ENCODE peak calls at places on chromosomes 3 and 15, in six cellular contexts. O, U, N, X, K and A are unnamed samples.

GRCh38 chr3:159814161-159814560 is 174.5 kb upstream of the IL12A start:
- DNase-seq in U (no peak), O (no peak), K (no peak), N (peak; percentile 19), X (no peak), A (peak; percentile 24)

GRCh38 chr3:52429779-52430415 is 15.0 kb downstream of the SEMA3G start:
- DNase-seq in N (no peak), U (peak; percentile 80), K (peak; percentile 46), X (no peak), O (no peak), A (peak; percentile 74)

GRCh38 chr3:70716832-70717231 is 404.4 kb upstream of the MDFIC2 start:
- DNase-seq in O (no peak), X (no peak), K (no peak), N (no peak), U (no peak), A (no peak)

GRCh38 chr15:79952329-79952728 is 18.7 kb downstream of the BCL2A1 start:
- DNase-seq in U (no peak), N (no peak), K (no peak), O (no peak), X (peak; percentile 69), A (no peak)

GRCh38 chr3:186209810-186210752 is 101.2 kb upstream of the ETV5 start:
- DNase-seq in K (peak; percentile 66), X (peak; percentile 36), N (peak; percentile 26), U (peak; percentile 49), O (no peak), A (no peak)

GRCh38 chr15:56886450-56886856 is 32.0 kb upstream of the TCF12 start:
- DNase-seq in X (no peak), K (no peak), O (no peak), U (no peak), N (no peak), A (no peak)

GRCh38 chr3:32147935-32148334 is 41.5 kb downstream of the GPD1L start:
- DNase-seq in X (no peak), K (no peak), O (no peak), U (no peak), N (no peak), A (no peak)

GRCh38 chr15:69311319-69311721 is 12.6 kb downstream of the PAQR5 start:
- DNase-seq in U (peak; percentile 27), O (no peak), N (no peak), X (no peak), K (no peak), A (no peak)

GRCh38 chr3:194880940-194881925 is 195.6 kb downstream of the FAM43A start:
- DNase-seq in K (no peak), X (no peak), N (no peak), U (no peak), O (no peak), A (no peak)

GRCh38 chr3:113783980-113784379 is 37.1 kb downstream of the ATP6V1A start:
- DNase-seq in U (no peak), K (no peak), X (no peak), N (no peak), O (no peak), A (peak; percentile 12)

GRCh38 chr3:168889666-168890065 is 773.8 kb downstream of the MECOM start:
- DNase-seq in K (no peak), X (no peak), U (no peak), N (no peak), O (no peak), A (no peak)

GRCh38 chr3:164018500-164018899 is 1059.8 kb downstream of the SI start:
- DNase-seq in X (no peak), U (no peak), O (no peak), N (peak; percentile 18), K (no peak), A (no peak)

GRCh38 chr3:192923731-192924130 is 6.1 kb upstream of the MB21D2 start:
- DNase-seq in N (no peak), X (no peak), K (no peak), O (no peak), U (no peak), A (no peak)

GRCh38 chr15:91135201-91136130 is 35.4 kb downstream of the SV2B start:
- DNase-seq in X (no peak), O (no peak), K (no peak), N (no peak), U (no peak), A (no peak)

GRCh38 chr15:70236306-70237103 is 138.8 kb upstream of the TLE3 start:
- DNase-seq in O (no peak), X (no peak), K (peak; percentile 15), U (peak; percentile 57), N (no peak), A (no peak)

GRCh38 chr15:73437541-73438109 is 5.3 kb upstream of the REC114 start:
- DNase-seq in U (no peak), N (no peak), X (no peak), O (no peak), K (no peak), A (no peak)

GRCh38 chr3:67458406-67458805 is 196.0 kb downstream of the SUCLG2 start:
- DNase-seq in X (no peak), N (no peak), U (no peak), K (no peak), O (no peak), A (no peak)
- TF ChIP-seq CTCF in X (no peak), N (no peak), U (no peak), K (no peak), O (no peak), A (no peak)

GRCh38 chr3:179425075-179425474 is 26.2 kb downstream of the GNB4 start:
- DNase-seq in U (no peak), X (no peak), N (no peak), O (no peak), K (no peak), A (no peak)
- TF ChIP-seq CTCF in U (no peak), X (no peak), N (no peak), O (no peak), K (no peak), A (no peak)

GRCh38 chr15:25852696-25853524 is 10.2 kb downstream of the ATP10A start:
- DNase-seq in K (no peak), N (no peak), U (no peak), O (no peak), X (no peak), A (no peak)
- TF ChIP-seq CTCF in K (no peak), N (no peak), U (no peak), O (no peak), X (no peak), A (no peak)

GRCh38 chr15:95371664-95372063 is 958.8 kb upstream of the NR2F2 start:
- DNase-seq in N (no peak), O (no peak), K (no peak), X (no peak), U (no peak), A (no peak)

GRCh38 chr15:95365615-95366107 is 964.8 kb upstream of the NR2F2 start:
- DNase-seq in O (no peak), U (no peak), N (no peak), K (no peak), X (peak; percentile 79), A (peak; percentile 50)

GRCh38 chr15:95369202-95369601 is 961.3 kb upstream of the NR2F2 start:
- DNase-seq in X (no peak), O (no peak), U (no peak), K (no peak), N (no peak), A (no peak)

GRCh38 chr15:95363636-95364035 is 966.9 kb upstream of the NR2F2 start:
- DNase-seq in N (no peak), X (no peak), O (no peak), U (no peak), K (no peak), A (no peak)

DNA sequence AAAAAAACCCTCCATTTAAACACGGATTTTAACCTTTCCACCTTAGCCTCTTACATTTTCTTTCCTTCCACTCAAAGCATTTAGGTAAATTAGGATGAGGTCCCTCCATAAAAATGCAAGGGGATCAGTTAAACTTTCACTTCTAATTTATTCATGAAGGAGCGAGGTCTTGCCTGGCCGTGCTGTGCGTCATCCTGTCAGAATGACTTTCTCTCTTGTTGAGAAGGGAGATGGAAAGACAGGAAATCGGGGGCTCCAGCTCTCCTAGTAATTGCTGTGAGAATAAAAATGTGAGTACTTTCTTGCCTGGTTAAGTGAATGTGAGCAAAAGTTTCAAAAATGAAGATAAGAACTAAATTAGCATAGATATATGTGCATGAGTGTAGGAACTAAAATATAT is 962.3 kb upstream of the NR2F2 start:
- DNase-seq in X (no peak), N (no peak), K (no peak), U (no peak), O (no peak), A (peak; percentile 13)
- TF ChIP-seq CTCF in X (no peak), N (no peak), K (no peak), U (no peak), O (no peak), A (no peak)

GRCh38 chr15:83010709-83011270 is 649 bp downstream of the C15orf40 start:
- DNase-seq in U (peak; percentile 87), K (peak; percentile 79), X (peak; percentile 45), O (peak; percentile 48), N (peak; percentile 74), A (peak; percentile 76)

GRCh38 chr15:83015361-83015760 is 3.9 kb upstream of the C15orf40 start:
- DNase-seq in O (no peak), N (no peak), X (no peak), U (no peak), K (no peak), A (no peak)

GRCh38 chr15:83012038-83012490 is 625 bp upstream of the C15orf40 start:
- DNase-seq in K (no peak), N (no peak), X (no peak), U (no peak), O (no peak), A (no peak)

GRCh38 chr15:83014205-83014653 is 2.8 kb upstream of the C15orf40 start:
- DNase-seq in X (no peak), N (no peak), K (no peak), U (no peak), O (no peak), A (no peak)

GRCh38 chr15:83011271-83012037 is at the start of gene C15orf40:
- DNase-seq in O (peak; percentile 89), U (peak; percentile 96), N (peak; percentile 89), X (peak; percentile 79), K (peak; percentile 89), A (peak; percentile 87)
- TF ChIP-seq CTCF in O (no peak), U (peak; percentile 74), N (no peak), X (peak; percentile 43), K (no peak), A (no peak)

DNA sequence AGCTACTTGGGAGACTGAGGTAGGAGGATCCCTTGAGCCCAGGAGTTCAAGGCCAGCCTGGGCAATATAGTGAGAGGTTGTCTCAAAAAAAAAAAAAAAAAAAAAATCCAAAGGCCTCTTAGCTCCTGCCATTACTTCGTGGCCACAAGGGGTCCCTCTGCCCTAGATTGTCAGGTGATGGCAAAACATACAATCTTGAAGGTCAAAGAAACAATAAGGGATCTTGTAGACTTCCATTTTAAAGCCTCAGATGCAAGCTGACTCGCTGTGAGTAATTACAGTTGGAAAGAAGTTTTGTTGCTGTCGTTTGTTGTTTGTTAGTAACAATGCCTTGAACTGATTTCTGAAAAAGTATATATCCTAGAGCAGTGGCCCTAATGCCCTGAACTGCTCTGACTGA is 55.9 kb upstream of the PLCL2 start:
- DNase-seq in N (peak; percentile 45), K (no peak), X (no peak), O (no peak), U (peak; percentile 82), A (peak; percentile 43)
- TF ChIP-seq CTCF in N (peak; percentile 22), K (no peak), X (peak; percentile 9), O (no peak), U (peak; percentile 63), A (peak; percentile 48)